ENCODE peak calls at places on chromosomes 5 and 9, in eight cellular contexts. V is AG04449; I is RCC 7860; G is NCI-H345; K is NB4; H is NCI-H2029 treated with DMSO at 0.1 percent for 48 hours; Y is central memory CD8-positive, alpha-beta T cell; P is ACHN. S is an unnamed sample.

GRCh38 chr9:88751781-88752180 is 216.8 kb downstream of the NXNL2 start:
- DNase-seq in Y (no peak), I (no peak), P (no peak), G (no peak), H (no peak), V (no peak), K (no peak), S (no peak)

GRCh38 chr5:176533390-176533789 is 3.8 kb downstream of the RNF44 start:
- DNase-seq in G (no peak), I (no peak), V (no peak), Y (no peak), K (peak), H (no peak), P (no peak), S (no peak)

GRCh38 chr5:139808481-139809330 is 13.1 kb downstream of the PSD2 start:
- DNase-seq in V (no peak), H (no peak), P (peak), K (peak), Y (no peak), I (no peak), G (no peak), S (no peak)

GRCh38 chr5:59654691-59655090 is 238.8 kb downstream of the PDE4D start:
- DNase-seq in G (no peak), I (no peak), K (no peak), P (no peak), V (no peak), Y (no peak), H (no peak), S (no peak)

GRCh38 chr5:4700082-4700481 is 440.0 kb upstream of the ADAMTS16 start:
- DNase-seq in I (peak), V (peak), G (peak), H (peak), Y (no peak), P (peak), K (peak), S (peak)

GRCh38 chr5:76544268-76544926 is 78.8 kb downstream of the F2RL2 start:
- DNase-seq in G (no peak), V (no peak), H (no peak), K (peak), P (peak), Y (peak), I (no peak), S (peak)

GRCh38 chr9:95283678-95284077 is 33.8 kb downstream of the FANCC start:
- DNase-seq in I (no peak), K (no peak), P (no peak), G (no peak), H (no peak), Y (no peak), V (no peak), S (no peak)

GRCh38 chr5:40383719-40384651 is 295.7 kb upstream of the PTGER4 start:
- DNase-seq in I (peak), P (no peak), K (no peak), H (no peak), Y (no peak), G (no peak), V (peak), S (peak)

GRCh38 chr5:73515232-73515631 is 17.0 kb downstream of the BTF3 start:
- DNase-seq in V (no peak), I (no peak), K (no peak), P (no peak), Y (no peak), H (peak), G (peak), S (no peak)

GRCh38 chr9:121363586-121363961 is 6.5 kb downstream of the STOM start:
- DNase-seq in V (no peak), Y (no peak), G (no peak), K (peak), I (no peak), H (no peak), P (no peak), S (no peak)

GRCh38 chr5:31392061-31392460 is 139.8 kb downstream of the DROSHA start:
- DNase-seq in I (no peak), P (no peak), V (no peak), G (no peak), K (peak), H (no peak), Y (no peak), S (no peak)

GRCh38 chr9:18297532-18297872 is 176.5 kb upstream of the ADAMTSL1 start:
- DNase-seq in Y (no peak), K (peak), P (no peak), G (peak), I (no peak), V (no peak), H (no peak), S (no peak)

GRCh38 chr5:142280066-142281011 is 44.5 kb downstream of the SPRY4 start:
- DNase-seq in I (peak), Y (no peak), K (peak), G (no peak), V (no peak), P (no peak), H (no peak), S (peak)

GRCh38 chr5:36740259-36740898 is 134.0 kb downstream of the SLC1A3 start:
- DNase-seq in P (no peak), Y (no peak), G (no peak), H (no peak), K (no peak), I (no peak), V (no peak), S (no peak)

GRCh38 chr5:180043381-180043780 is 28.2 kb downstream of the RNF130 start:
- DNase-seq in I (no peak), K (no peak), V (no peak), P (no peak), Y (no peak), H (no peak), G (no peak), S (no peak)

GRCh38 chr5:123670981-123671557 is 159.1 kb downstream of the CSNK1G3 start:
- DNase-seq in P (peak), Y (no peak), G (peak), V (no peak), H (peak), I (peak), K (peak), S (peak)

GRCh38 chr9:124257865-124258764 is at the start of gene NEK6:
- DNase-seq in G (no peak), I (peak), H (no peak), K (peak), P (peak), V (no peak), Y (peak), S (peak)

GRCh38 chr9:107226431-107226830 is 56.6 kb upstream of the RAD23B start:
- DNase-seq in V (no peak), G (no peak), I (no peak), P (no peak), Y (no peak), H (no peak), K (peak), S (no peak)

GRCh38 chr9:122059214-122059978 is 33.7 kb downstream of the TTLL11 start:
- DNase-seq in K (no peak), H (no peak), Y (no peak), I (no peak), G (no peak), P (no peak), V (no peak), S (no peak)

GRCh38 chr5:63131618-63132285 is 553.1 kb downstream of the LRRC70 start:
- DNase-seq in K (peak), Y (no peak), P (peak), G (no peak), H (no peak), V (no peak), I (peak), S (peak)

S was measured in Caki2.